ENCODE peak calls at places on chromosomes 6 and 20, in ten cellular contexts. D, Q, L, N, K, G, T, I, C and Y are unnamed samples. For H3K4me1, the result is how much of the 10 kb centered on the place peaks cover.

GRCh38 chr20:1894471-1894950 is 696 bp upstream of the SIRPA start:
- DNase-seq in D (no peak), Q (peak), L (no peak), N (peak), K (peak), G (peak), T (peak), I (peak), C (no peak), Y (no peak)

GRCh38 chr6:45212976-45213375 is 115.2 kb upstream of the RUNX2 start:
- DNase-seq in D (no peak), Q (no peak), L (no peak), N (no peak), K (no peak), G (no peak), T (peak), I (no peak), C (no peak), Y (no peak)

GRCh38 chr20:61082700-61083099 is 169.4 kb upstream of the CDH4 start:
- DNase-seq in D (no peak), Q (no peak), L (no peak), N (no peak), K (no peak), G (no peak), T (no peak), I (no peak), C (no peak), Y (no peak)

GRCh38 chr20:45456632-45457031 is 12.9 kb upstream of the WFDC2 start:
- DNase-seq in D (peak), Q (peak), L (no peak), N (no peak), K (no peak), G (no peak), T (no peak), I (peak), C (no peak), Y (no peak)

GRCh38 chr20:25352746-25353145 is 37.9 kb downstream of the ABHD12 start:
- DNase-seq in D (no peak), Q (no peak), L (no peak), N (no peak), K (no peak), G (no peak), T (no peak), I (no peak), C (no peak), Y (no peak)

GRCh38 chr20:40636486-40636885 is 52.5 kb downstream of the MAFB start:
- DNase-seq in D (no peak), Q (no peak), L (peak), N (no peak), K (no peak), G (no peak), T (no peak), I (no peak), C (no peak), Y (no peak)

GRCh38 chr6:77502966-77503365 is 39.7 kb upstream of the HTR1B start:
- DNase-seq in D (no peak), Q (no peak), L (no peak), N (no peak), K (no peak), G (no peak), T (peak), I (no peak), C (no peak), Y (no peak)

GRCh38 chr6:11279213-11279780 is 46.8 kb upstream of the NEDD9 start:
- DNase-seq in D (no peak), Q (no peak), L (no peak), N (peak), K (peak), G (peak), T (no peak), I (no peak), C (no peak), Y (peak)

GRCh38 chr6:56507517-56507916 is 135.2 kb downstream of the DST start:
- DNase-seq in D (no peak), Q (no peak), L (no peak), N (no peak), K (no peak), G (no peak), T (no peak), I (no peak), C (no peak), Y (no peak)

GRCh38 chr6:79525272-79526100 is 11.7 kb downstream of the LCA5 start:
- DNase-seq in D (peak), Q (peak), L (no peak), N (peak), K (peak), G (peak), T (peak), I (no peak), C (no peak), Y (peak)

GRCh38 chr6:22600059-22600458 is 30.7 kb downstream of the HDGFL1 start:
- DNase-seq in D (no peak), Q (no peak), L (no peak), N (peak), K (no peak), G (no peak), T (peak), I (no peak), C (no peak), Y (no peak)

GRCh38 chr6:150721411-150722266 is 122.0 kb downstream of the PLEKHG1 start:
- DNase-seq in D (no peak), Q (no peak), L (no peak), N (no peak), K (no peak), G (no peak), T (no peak), I (no peak), C (no peak), Y (no peak)

GRCh38 chr6:150717419-150717818 is 117.7 kb downstream of the PLEKHG1 start:
- DNase-seq in D (peak), Q (peak), L (no peak), N (no peak), K (no peak), G (no peak), T (no peak), I (no peak), C (no peak), Y (no peak)

GRCh38 chr6:150720774-150721233 is 121.1 kb downstream of the PLEKHG1 start:
- DNase-seq in D (no peak), Q (peak), L (no peak), N (no peak), K (no peak), G (no peak), T (peak), I (peak), C (no peak), Y (no peak)

GRCh38 chr6:150719861-150720260 is 120.2 kb downstream of the PLEKHG1 start:
- DNase-seq in D (no peak), Q (no peak), L (no peak), N (no peak), K (no peak), G (no peak), T (peak), I (no peak), C (no peak), Y (no peak)

GRCh38 chr6:150719099-150719767 is 119.5 kb downstream of the PLEKHG1 start:
- DNase-seq in D (no peak), Q (no peak), L (no peak), N (peak), K (no peak), G (no peak), T (peak), I (no peak), C (no peak), Y (no peak)
- H3K4me1 ChIP-seq in D (under half), Q (under half), L (under half), N (under half), K (under half), G (under half), T (under half), I (under half), C (under half), Y (under half)

GRCh38 chr20:58287638-58288037 is 21.9 kb upstream of the RAB22A start:
- DNase-seq in D (no peak), Q (no peak), L (no peak), N (no peak), K (no peak), G (no peak), T (no peak), I (no peak), C (no peak), Y (no peak)

GRCh38 chr20:58289143-58289542 is 20.4 kb upstream of the RAB22A start:
- DNase-seq in D (no peak), Q (no peak), L (no peak), N (no peak), K (no peak), G (no peak), T (no peak), I (no peak), C (no peak), Y (no peak)

DNA sequence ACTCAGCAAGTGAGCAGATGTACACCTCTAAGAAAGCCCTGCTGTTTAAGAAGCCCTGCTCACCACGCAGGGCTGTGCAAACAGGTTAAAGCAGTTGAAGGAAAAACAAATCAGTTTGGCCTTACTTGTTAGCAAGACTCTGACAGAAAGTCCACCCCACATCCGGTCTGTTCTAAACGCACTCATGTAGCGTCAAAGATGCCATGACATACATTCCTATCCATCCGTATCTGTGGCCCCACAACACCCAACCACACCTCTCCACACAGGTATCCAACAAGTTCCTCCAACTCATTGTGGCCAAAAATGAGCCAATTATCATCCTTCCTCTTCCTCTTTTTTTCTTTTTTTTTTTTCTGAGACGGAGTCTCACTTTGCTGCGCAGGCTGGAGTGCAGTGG is 22.8 kb upstream of the RAB22A start:
- DNase-seq in D (no peak), Q (no peak), L (no peak), N (no peak), K (no peak), G (no peak), T (no peak), I (no peak), C (no peak), Y (no peak)
- H3K4me3 ChIP-seq in D (no peak), Q (no peak), L (no peak), N (no peak), K (no peak), G (no peak), T (no peak), I (no peak), C (no peak), Y (no peak)

GRCh38 chr20:36541227-36542018 is at the start of gene MYL9:
- DNase-seq in D (no peak), Q (peak), L (peak), N (peak), K (peak), G (peak), T (peak), I (peak), C (no peak), Y (peak)
- H3K4me1 ChIP-seq in D (under half), Q (under half), L (under half), N (under half), K (under half), G (under half), T (under half), I (under half), C (under half), Y (under half)

GRCh38 chr6:31680226-31680840 is 534 bp downstream of the LY6G5C start:
- DNase-seq in D (no peak), Q (no peak), L (no peak), N (no peak), K (no peak), G (no peak), T (no peak), I (no peak), C (no peak), Y (no peak)
- H3K4me3 ChIP-seq in D (no peak), Q (no peak), L (no peak), N (no peak), K (no peak), G (no peak), T (peak), I (no peak), C (peak), Y (peak)